ENCODE peak calls at places on chromosomes 5 and 9, in nine cellular contexts. L is GM23338, B is mammary epithelial cell, H is hepatocyte, K is SK-N-SH, Q is prostate gland, E is transverse colon, P is A673, Y is spleen. O is an unnamed sample.

GRCh38 chr5:5360363-5360762 is 62.1 kb upstream of the ICE1 start:
- DNase-seq in L (no peak), B (no peak), H (no peak), K (no peak), Q (no peak), E (no peak), P (no peak), Y (no peak), O (no peak)

GRCh38 chr9:71498691-71499090 is 269.6 kb downstream of the CEMIP2 start:
- DNase-seq in L (no peak), B (no peak), H (no peak), K (no peak), Q (no peak), E (no peak), P (no peak), Y (no peak), O (no peak)

GRCh38 chr5:2335156-2335555 is 416.3 kb downstream of the IRX2 start:
- DNase-seq in L (no peak), B (no peak), H (no peak), K (no peak), Q (no peak), E (no peak), P (no peak), Y (no peak), O (no peak)

GRCh38 chr9:131817073-131817472 is 77.2 kb upstream of the RAPGEF1 start:
- DNase-seq in L (no peak), B (no peak), H (no peak), K (no peak), Q (no peak), E (no peak), P (no peak), Y (no peak), O (no peak)

GRCh38 chr5:129460951-129461815 is 1.1 kb downstream of the ADAMTS19 start:
- DNase-seq in L (peak), B (peak), H (peak), K (peak), Q (peak), E (peak), P (peak), Y (peak), O (no peak)

GRCh38 chr5:58447231-58447630 is 12.7 kb downstream of the PLK2 start:
- DNase-seq in L (no peak), B (no peak), H (no peak), K (no peak), Q (no peak), E (no peak), P (no peak), Y (no peak), O (no peak)

GRCh38 chr5:78806544-78806943 is 158.0 kb upstream of the LHFPL2 start:
- DNase-seq in L (no peak), B (peak), H (no peak), K (no peak), Q (no peak), E (no peak), P (no peak), Y (no peak), O (no peak)

GRCh38 chr5:143890475-143890874 is 78.5 kb downstream of the HMHB1 start:
- DNase-seq in L (no peak), B (peak), H (no peak), K (no peak), Q (no peak), E (no peak), P (no peak), Y (no peak), O (no peak)

GRCh38 chr5:20572560-20572959 is 584.6 kb upstream of the CDH18 start:
- DNase-seq in L (peak), B (peak), H (peak), K (no peak), Q (no peak), E (no peak), P (no peak), Y (no peak), O (no peak)

DNA sequence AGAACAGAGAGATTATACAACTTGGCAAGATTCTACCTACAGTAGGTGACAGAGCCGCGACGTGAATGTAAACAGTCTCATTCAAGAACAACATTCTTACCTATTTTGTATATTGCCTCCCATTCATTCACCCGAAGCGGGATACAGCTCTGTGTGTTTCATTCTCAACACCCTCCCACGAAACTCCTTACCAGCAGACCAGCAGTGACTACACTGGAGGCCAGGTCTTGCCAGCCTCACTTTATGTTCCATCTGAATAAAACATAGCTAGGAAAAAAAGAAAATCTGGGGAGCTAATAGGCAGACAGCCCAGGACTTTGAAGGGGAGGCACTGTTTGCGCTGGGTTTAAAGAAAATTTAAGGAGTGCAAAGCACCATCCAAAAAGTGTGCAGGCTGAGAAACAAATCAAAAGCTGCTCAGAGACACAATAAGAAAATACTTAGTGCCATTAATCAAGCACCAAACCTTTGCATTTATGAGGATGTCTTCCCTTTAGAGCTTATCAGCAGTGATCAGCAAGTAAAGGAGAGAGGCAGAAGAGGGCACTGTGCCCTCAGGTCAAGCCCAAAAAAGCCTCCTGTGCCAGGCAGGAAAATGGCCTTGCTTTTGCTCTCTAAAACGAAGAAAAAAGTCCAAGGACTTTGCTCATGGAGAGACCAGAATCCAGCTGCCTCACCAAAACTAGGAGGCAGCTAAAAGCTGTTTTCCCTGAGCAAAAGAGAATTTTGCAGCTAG is 295.2 kb downstream of the BNC2 start:
- DNase-seq in L (no peak), B (no peak), H (no peak), K (no peak), Q (no peak), E (no peak), P (no peak), Y (no peak), O (no peak)
- TF ChIP-seq CTCF in L (peak), B (no peak), H (no peak), K (peak), Q (no peak), E (no peak), P (no peak), Y (no peak), O (no peak)

DNA sequence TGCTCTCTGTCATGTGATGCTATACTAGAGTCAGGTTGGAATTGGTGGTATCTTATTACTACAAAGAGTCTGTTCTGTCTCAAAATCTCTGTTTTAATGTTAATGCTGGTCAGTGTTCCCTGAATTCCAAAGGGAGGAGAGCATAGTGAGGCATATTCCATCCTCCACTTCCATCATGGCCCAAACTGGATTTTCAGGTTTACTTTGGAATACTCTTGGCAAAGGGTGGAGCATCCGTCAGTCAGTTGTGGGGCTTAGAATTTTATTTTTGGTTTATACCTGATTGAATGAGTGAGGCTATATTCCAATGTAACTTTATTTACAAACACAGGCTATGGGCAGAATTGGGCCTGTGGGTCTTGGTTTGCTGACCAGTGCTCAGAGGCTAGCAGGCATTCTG is 106.1 kb upstream of the CLINT1 start:
- DNase-seq in L (peak), B (no peak), H (no peak), K (no peak), Q (no peak), E (no peak), P (no peak), Y (no peak), O (no peak)
- H3K4me3 ChIP-seq in L (peak), B (no peak), H (no peak), K (no peak), Q (no peak), E (no peak), P (no peak), Y (no peak), O (no peak)

DNA sequence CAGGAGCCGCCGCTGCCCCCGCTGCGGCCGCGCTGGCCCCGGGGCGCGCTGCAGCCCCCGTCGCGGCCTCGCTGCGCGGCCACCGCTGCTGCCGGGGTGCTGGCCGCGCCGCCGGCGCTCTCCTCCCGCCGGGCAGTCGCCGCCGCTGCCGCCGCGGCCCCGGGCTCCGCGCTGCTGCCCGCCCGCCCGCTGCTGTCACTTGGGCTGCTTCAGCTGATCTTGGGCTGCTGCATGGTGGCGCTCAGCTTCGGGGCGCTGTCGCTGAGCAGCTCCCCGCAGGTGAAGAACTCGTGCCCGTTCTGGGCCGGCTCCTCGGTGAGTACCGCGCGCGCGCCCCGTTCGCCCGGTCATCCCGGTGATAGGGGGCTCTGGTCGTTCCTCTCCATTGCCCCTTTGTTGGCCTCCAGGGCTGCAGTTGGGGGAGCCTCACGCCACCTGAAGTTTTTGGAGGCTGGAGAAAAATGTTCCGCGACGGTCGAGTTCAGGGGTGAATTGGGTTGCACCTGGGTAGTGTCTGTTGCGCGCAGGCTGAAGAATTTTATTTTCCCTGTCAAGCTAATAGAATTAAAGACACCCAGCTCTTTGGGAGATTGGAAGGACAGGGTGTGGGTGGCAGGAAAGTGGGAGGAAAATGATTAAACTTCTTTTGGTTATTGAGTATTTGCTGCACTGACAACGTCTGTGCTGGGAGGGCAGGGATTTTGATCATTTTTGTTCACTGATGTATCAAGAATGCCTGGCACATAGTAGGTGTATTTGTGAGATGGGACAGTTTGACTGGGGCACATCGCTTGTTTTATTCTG is 596 bp downstream of the ENTREP1 start:
- DNase-seq in L (peak), B (peak), H (peak), K (peak), Q (peak), E (peak), P (no peak), Y (no peak), O (no peak)
- H3K27ac ChIP-seq in L (no peak), B (no peak), H (no peak), K (no peak), Q (peak), E (no peak), P (no peak), Y (no peak), O (peak)

GRCh38 chr9:122126340-122127333 is 32.9 kb downstream of the NDUFA8 start:
- DNase-seq in L (peak), B (no peak), H (peak), K (peak), Q (no peak), E (no peak), P (no peak), Y (no peak), O (no peak)
- TF ChIP-seq CTCF in L (no peak), B (no peak), H (peak), K (peak), Q (no peak), E (no peak), P (peak), Y (no peak), O (no peak)

DNA sequence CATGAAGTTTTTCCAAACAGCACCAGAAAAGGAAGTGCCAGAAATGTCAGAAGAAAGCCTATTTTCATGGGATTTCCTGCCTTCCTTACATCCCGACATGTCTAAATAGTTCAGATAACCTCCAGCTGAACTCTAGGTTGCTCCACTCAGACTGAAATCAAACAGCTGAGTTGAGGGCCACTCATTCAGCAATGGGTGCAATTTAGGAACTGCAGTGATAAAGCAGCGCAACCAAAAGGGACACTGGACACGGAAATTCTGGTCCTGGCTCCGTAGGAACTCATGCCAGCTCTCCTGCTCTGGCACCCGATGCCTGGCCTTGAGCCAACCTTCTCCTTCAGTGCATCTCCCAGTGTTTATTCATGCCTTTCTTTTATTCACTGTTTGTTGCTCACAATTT is 127.1 kb downstream of the PDE4D start:
- DNase-seq in L (no peak), B (no peak), H (peak), K (peak), Q (peak), E (peak), P (no peak), Y (no peak), O (no peak)
- H3K4me3 ChIP-seq in L (no peak), B (peak), H (peak), K (peak), Q (no peak), E (peak), P (no peak), Y (no peak), O (peak)

GRCh38 chr5:170745481-170746061 is 38.0 kb upstream of the GABRP start:
- DNase-seq in L (peak), B (peak), H (peak), K (peak), Q (peak), E (no peak), P (no peak), Y (no peak), O (no peak)
- H3K27ac ChIP-seq in L (peak), B (no peak), H (peak), K (no peak), Q (peak), E (no peak), P (no peak), Y (no peak), O (no peak)

GRCh38 chr5:16791036-16791705 is 144.9 kb downstream of the MYO10 start:
- DNase-seq in L (peak), B (peak), H (peak), K (peak), Q (peak), E (no peak), P (peak), Y (no peak), O (no peak)
- TF ChIP-seq CTCF in L (peak), B (peak), H (peak), K (peak), Q (peak), E (peak), P (peak), Y (peak), O (peak)

GRCh38 chr9:122904823-122905710 is at the start of gene RC3H2:
- DNase-seq in L (peak), B (peak), H (peak), K (peak), Q (peak), E (peak), P (peak), Y (peak), O (peak)

GRCh38 chr9:122904466-122904822 is 715 bp downstream of the RC3H2 start:
- DNase-seq in L (peak), B (peak), H (peak), K (peak), Q (no peak), E (peak), P (no peak), Y (no peak), O (no peak)

GRCh38 chr9:122897969-122898368 is 7.2 kb downstream of the RC3H2 start:
- DNase-seq in L (no peak), B (peak), H (no peak), K (no peak), Q (no peak), E (no peak), P (no peak), Y (no peak), O (no peak)

DNA sequence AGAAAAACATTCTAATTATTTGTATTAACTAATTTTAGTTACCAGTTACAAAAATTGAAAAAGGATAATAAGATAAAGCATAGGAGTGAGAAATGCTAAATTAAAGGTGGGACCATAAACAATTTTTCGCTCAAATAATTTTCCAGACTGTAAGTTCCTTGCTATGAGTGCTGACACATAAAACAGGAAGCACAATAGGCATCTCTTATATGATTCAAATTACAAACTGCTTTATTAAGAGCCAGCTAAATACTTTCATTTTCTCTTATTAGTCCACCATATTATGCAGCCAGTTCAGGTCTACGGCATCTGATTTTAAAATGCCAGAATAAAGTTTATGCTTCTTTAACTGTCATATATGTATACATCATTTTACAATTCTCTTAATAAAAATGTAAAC is 4.4 kb downstream of the RC3H2 start:
- DNase-seq in L (no peak), B (no peak), H (no peak), K (no peak), Q (no peak), E (no peak), P (peak), Y (no peak), O (no peak)
- H3K4me3 ChIP-seq in L (no peak), B (no peak), H (no peak), K (peak), Q (no peak), E (no peak), P (peak), Y (peak), O (peak)